ENCODE peak calls at places on chromosomes 7 and 10, in eight cellular contexts. S, A, E, D, J, F, U and L are unnamed samples.

GRCh38 chr7:69635572-69636190 is 37.4 kb downstream of the AUTS2 start:
- DNase-seq in J (no peak), U (no peak), F (no peak), S (no peak), D (no peak), E (no peak), A (peak; percentile 13), L (no peak)

GRCh38 chr7:101171442-101171837 is 6.1 kb upstream of the VGF start:
- DNase-seq in A (no peak), U (no peak), E (no peak), F (no peak), S (no peak), D (no peak), J (no peak), L (no peak)

GRCh38 chr7:5598261-5598761 is 174.7 kb upstream of the TNRC18 start:
- DNase-seq in S (no peak), A (no peak), D (no peak), U (no peak), E (no peak), F (no peak), J (no peak), L (peak; percentile 78)

GRCh38 chr7:150481207-150481920 is 30.9 kb downstream of the GIMAP8 start:
- DNase-seq in D (no peak), F (no peak), J (no peak), U (no peak), S (no peak), E (no peak), A (no peak), L (no peak)

GRCh38 chr10:121624778-121625330 is 26.6 kb upstream of the FGFR2 start:
- DNase-seq in F (no peak), E (no peak), U (no peak), D (no peak), J (no peak), A (no peak), S (no peak), L (no peak)

GRCh38 chr7:131843862-131844261 is 287.4 kb upstream of the PODXL start:
- DNase-seq in D (no peak), E (no peak), A (peak; percentile 31), F (peak; percentile 6), J (no peak), S (peak; percentile 17), U (no peak), L (no peak)

GRCh38 chr7:98399903-98400537 is 870 bp downstream of the BAIAP2L1 start:
- DNase-seq in J (no peak), E (no peak), A (peak; percentile 24), D (no peak), S (no peak), F (no peak), U (no peak), L (no peak)

GRCh38 chr7:106085015-106085414 is 27.1 kb downstream of the SYPL1 start:
- DNase-seq in U (no peak), A (no peak), E (no peak), J (no peak), F (no peak), S (no peak), D (no peak), L (no peak)

GRCh38 chr10:77518910-77519274 is 118.7 kb downstream of the KCNMA1 start:
- DNase-seq in J (no peak), A (no peak), U (no peak), S (no peak), D (no peak), F (no peak), E (no peak), L (no peak)

GRCh38 chr10:103618575-103619423 is 125.3 kb downstream of the NEURL1 start:
- DNase-seq in A (peak; percentile 70), D (no peak), U (no peak), E (peak; percentile 70), S (peak; percentile 75), J (no peak), F (peak; percentile 78), L (no peak)

DNA sequence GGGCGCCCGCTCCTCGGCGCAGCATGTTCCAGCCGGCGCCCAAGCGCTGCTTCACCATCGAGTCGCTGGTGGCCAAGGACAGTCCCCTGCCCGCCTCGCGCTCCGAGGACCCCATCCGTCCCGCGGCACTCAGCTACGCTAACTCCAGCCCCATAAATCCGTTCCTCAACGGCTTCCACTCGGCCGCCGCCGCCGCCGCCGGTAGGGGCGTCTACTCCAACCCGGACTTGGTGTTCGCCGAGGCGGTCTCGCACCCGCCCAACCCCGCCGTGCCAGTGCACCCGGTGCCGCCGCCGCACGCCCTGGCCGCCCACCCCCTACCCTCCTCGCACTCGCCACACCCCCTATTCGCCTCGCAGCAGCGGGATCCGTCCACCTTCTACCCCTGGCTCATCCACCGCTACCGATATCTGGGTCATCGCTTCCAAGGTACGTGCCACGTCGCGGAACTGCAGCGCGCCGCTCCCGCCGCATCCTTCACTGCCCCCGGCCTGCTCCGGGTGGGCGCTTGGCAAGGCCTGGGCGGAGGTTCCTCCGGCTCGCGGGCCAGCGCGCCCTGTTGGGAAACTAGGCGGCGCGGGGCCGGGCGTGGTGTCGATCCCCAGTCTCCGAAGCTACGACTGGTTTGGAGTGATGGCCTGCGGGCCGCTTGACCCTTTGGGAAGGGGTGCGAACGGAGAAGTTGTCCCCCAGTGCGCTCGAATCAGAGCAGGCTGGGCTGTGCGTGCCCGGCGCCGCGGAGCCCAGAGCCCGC is 876 bp downstream of the EMX2 start:
- DNase-seq in J (no peak), E (no peak), A (no peak), U (no peak), D (peak; percentile 78), F (peak; percentile 36), S (no peak), L (no peak)
- TF ChIP-seq CTCF in J (no peak), E (no peak), A (no peak), U (no peak), D (peak; percentile 29), F (peak; percentile 15), S (no peak), L (peak; percentile 5)

DNA sequence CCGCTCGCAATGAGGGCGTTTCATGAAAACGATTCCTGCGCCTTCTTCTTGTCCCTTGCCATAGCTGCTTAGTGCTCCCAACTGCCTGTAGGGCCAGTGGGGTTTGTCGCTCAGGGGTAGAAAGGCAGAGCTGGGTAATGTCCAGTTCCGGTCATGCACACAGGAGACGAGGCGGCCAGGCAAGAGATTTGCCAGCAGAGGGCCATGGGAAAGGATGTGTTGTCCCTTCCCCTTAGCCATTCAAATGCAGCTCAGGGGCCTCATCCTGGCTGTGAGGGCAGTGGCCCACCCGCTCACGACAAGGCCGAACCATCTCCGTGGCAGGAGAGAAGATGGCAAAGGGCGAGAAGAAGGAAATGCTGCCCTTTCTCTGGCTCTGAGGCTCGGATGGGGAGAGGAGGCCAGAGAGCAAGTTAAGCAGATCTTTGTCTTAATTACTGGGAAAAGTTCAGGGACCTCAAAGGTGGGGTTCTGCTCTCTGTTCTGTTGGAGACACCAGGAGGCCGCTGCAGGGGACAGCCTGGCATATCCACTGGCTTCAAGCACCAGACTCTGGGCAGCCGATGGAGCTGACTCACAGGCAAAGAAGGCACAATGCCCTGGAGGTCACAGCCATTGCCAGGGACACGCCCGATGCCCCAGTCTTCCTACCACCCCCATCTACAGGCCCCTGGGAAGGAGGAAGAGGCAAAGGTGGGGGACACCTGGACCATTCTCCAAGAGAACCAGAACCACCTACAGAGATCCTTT is 534.8 kb upstream of the MGMT start:
- DNase-seq in D (no peak), U (no peak), A (no peak), E (no peak), J (no peak), S (no peak), F (no peak), L (no peak)
- TF ChIP-seq CTCF in D (no peak), U (no peak), A (no peak), E (no peak), J (no peak), S (no peak), F (no peak), L (no peak)

GRCh38 chr10:114386446-114386845 is 17.9 kb downstream of the AFAP1L2 start:
- DNase-seq in J (no peak), F (no peak), S (no peak), A (no peak), D (no peak), U (no peak), E (no peak), L (no peak)
- TF ChIP-seq CTCF in J (no peak), F (no peak), S (no peak), A (no peak), D (no peak), U (peak; percentile 19), E (no peak), L (no peak)

DNA sequence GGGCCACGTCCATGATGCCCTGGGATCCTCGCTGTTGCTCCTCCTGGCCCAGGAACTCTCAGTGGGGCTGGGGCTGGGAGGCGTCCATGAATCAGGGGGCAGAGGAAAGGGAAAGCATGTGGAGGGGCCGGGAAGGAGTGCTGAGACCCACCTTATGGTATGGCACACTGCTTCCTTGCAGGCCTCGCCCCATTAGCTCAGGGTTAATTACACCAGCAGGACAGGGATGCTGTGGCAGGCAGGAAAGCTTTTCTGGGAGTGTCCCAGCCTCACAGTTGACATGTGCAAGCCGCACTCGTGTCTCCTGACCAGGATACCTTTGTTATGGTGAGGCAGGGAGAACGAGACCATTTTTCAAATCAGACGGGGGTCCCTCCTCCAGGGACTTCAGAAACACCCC is 109.7 kb upstream of the PCBD1 start:
- DNase-seq in E (no peak), U (no peak), F (no peak), A (no peak), J (no peak), S (no peak), D (no peak), L (no peak)
- TF ChIP-seq CTCF in E (no peak), U (no peak), F (no peak), A (no peak), J (no peak), S (no peak), D (no peak), L (no peak)